ENCODE peak calls at places on chromosomes 1 and 21, in ten cellular contexts. X, C, A, H, B, Z, Y, Q, W and S are unnamed samples.

GRCh38 chr1:201662646-201663045 is 123.7 kb downstream of the NAV1 start:
- DNase-seq in B (no peak), Q (no peak), H (no peak), X (no peak), Y (no peak), A (no peak), C (no peak), W (no peak), Z (no peak), S (no peak)

GRCh38 chr1:148309940-148310500 is 157.9 kb upstream of the NBPF11 start:
- DNase-seq in A (no peak), Y (no peak), C (no peak), Q (no peak), Z (no peak), X (no peak), B (no peak), H (no peak), W (no peak), S (no peak)

GRCh38 chr1:235873045-235873444 is 6.3 kb upstream of the LYST start:
- DNase-seq in Q (no peak), A (no peak), Z (no peak), C (no peak), W (no peak), B (no peak), Y (no peak), H (no peak), X (no peak), S (no peak)

GRCh38 chr1:44543064-44543815 is 131.0 kb downstream of the TMEM53 start:
- DNase-seq in Z (no peak), H (no peak), Y (no peak), C (no peak), W (no peak), A (no peak), X (no peak), Q (no peak), B (no peak), S (no peak)

GRCh38 chr1:80417651-80418050 is 1383.1 kb upstream of the ADGRL2 start:
- DNase-seq in X (no peak), Y (peak), A (no peak), C (no peak), H (no peak), W (peak), Z (no peak), B (peak), Q (peak), S (no peak)

GRCh38 chr1:113256348-113256729 is 134.0 kb upstream of the MAGI3 start:
- DNase-seq in Q (no peak), X (no peak), Z (no peak), C (no peak), W (no peak), A (no peak), Y (no peak), B (no peak), H (no peak), S (no peak)

GRCh38 chr1:160951443-160952128 is 3.0 kb downstream of the ITLN2 start:
- DNase-seq in Y (peak), H (peak), A (peak), Z (peak), W (peak), B (peak), C (peak), X (peak), Q (peak), S (peak)

GRCh38 chr1:168907053-168907452 is 178.0 kb upstream of the DPT start:
- DNase-seq in Y (no peak), H (peak), W (no peak), C (no peak), X (no peak), B (no peak), A (no peak), Z (peak), Q (peak), S (no peak)

GRCh38 chr1:12097321-12097720 is 34.2 kb downstream of the TNFRSF8 start:
- DNase-seq in X (no peak), H (no peak), Q (no peak), W (peak), Y (peak), A (no peak), C (no peak), B (peak), Z (no peak), S (no peak)

GRCh38 chr1:92877081-92877711 is 45.4 kb downstream of the RPL5 start:
- DNase-seq in Y (no peak), C (peak), Z (no peak), Q (no peak), B (no peak), X (no peak), A (no peak), H (no peak), W (no peak), S (no peak)

GRCh38 chr21:30996728-30997127 is 41.5 kb downstream of the KRTAP19-8 start:
- DNase-seq in B (no peak), X (no peak), Z (no peak), A (no peak), Y (no peak), C (no peak), W (no peak), Q (peak), H (no peak), S (no peak)

GRCh38 chr1:212353181-212353580 is 61.5 kb downstream of the PACC1 start:
- DNase-seq in Q (peak), X (no peak), Z (no peak), W (peak), Y (peak), B (no peak), H (no peak), A (no peak), C (no peak), S (no peak)

GRCh38 chr1:115310821-115311220 is 27.2 kb downstream of the NGF start:
- DNase-seq in Z (no peak), A (no peak), Y (no peak), Q (no peak), W (no peak), H (no peak), X (no peak), C (no peak), B (no peak), S (no peak)

GRCh38 chr1:1538334-1538733 is 2.1 kb downstream of the TMEM240 start:
- DNase-seq in C (no peak), B (no peak), Q (no peak), Y (no peak), W (no peak), H (no peak), A (no peak), Z (no peak), X (no peak), S (no peak)

GRCh38 chr1:41558761-41559171 is 74.3 kb upstream of the EDN2 start:
- DNase-seq in A (no peak), H (no peak), W (no peak), Y (no peak), B (no peak), C (peak), Z (no peak), X (peak), Q (no peak), S (no peak)

GRCh38 chr1:65235867-65236805 is 73.2 kb upstream of the DNAJC6 start:
- DNase-seq in X (no peak), B (peak), Q (peak), Z (peak), H (no peak), W (peak), A (no peak), Y (peak), C (peak), S (peak)

GRCh38 chr1:119646521-119647227 is 1.4 kb downstream of the ZNF697 start:
- DNase-seq in Y (peak), X (no peak), W (peak), B (peak), C (no peak), H (no peak), A (no peak), Q (peak), Z (no peak), S (peak)

GRCh38 chr1:199859525-199859924 is 168.0 kb upstream of the NR5A2 start:
- DNase-seq in B (peak), W (peak), Y (peak), C (no peak), X (no peak), A (no peak), H (no peak), Q (peak), Z (peak), S (no peak)

GRCh38 chr1:17207966-17208418 is 3.1 kb downstream of the PADI1 start:
- DNase-seq in Z (peak), C (no peak), B (peak), A (peak), Y (peak), Q (peak), X (no peak), H (no peak), W (peak), S (peak)

GRCh38 chr1:114023377-114023776 is 44.1 kb downstream of the OLFML3 start:
- DNase-seq in Z (no peak), Q (no peak), Y (no peak), X (no peak), C (no peak), W (no peak), B (no peak), H (no peak), A (no peak), S (no peak)

GRCh38 chr1:20366076-20366765 is 75.5 kb downstream of the VWA5B1 start:
- DNase-seq in B (peak), H (peak), W (no peak), X (peak), A (no peak), Y (peak), Q (no peak), C (no peak), Z (no peak), S (no peak)

GRCh38 chr1:180157108-180157507 is 2.4 kb downstream of the QSOX1 start:
- DNase-seq in X (no peak), A (no peak), Z (no peak), Q (no peak), H (no peak), Y (peak), W (peak), B (peak), C (no peak), S (peak)

GRCh38 chr1:230307213-230307612 is 118.9 kb downstream of the PGBD5 start:
- DNase-seq in X (no peak), B (no peak), Z (no peak), Q (peak), A (no peak), H (no peak), W (no peak), C (no peak), Y (peak), S (no peak)

GRCh38 chr1:210342986-210343780 is 14.5 kb downstream of the HHAT start:
- DNase-seq in Z (peak), A (no peak), C (no peak), B (peak), Y (no peak), X (no peak), Q (peak), W (peak), H (no peak), S (peak)

GRCh38 chr1:117290855-117291254 is 76.4 kb upstream of the MAN1A2 start:
- DNase-seq in Z (no peak), H (no peak), X (no peak), Y (peak), Q (peak), W (peak), B (peak), C (no peak), A (no peak), S (no peak)